ENCODE peak calls at places on chromosomes 5 and 9, in ten cellular contexts. One of them, this sample, is unnamed.

GRCh38 chr5:10705736-10706135 is 55.3 kb downstream of the DAP start:
- DNase-seq in activated naive CD4-positive, alpha-beta T cell treated with anti-CD3 and anti-CD28 coated beads, Interleukin-2, amount 50 U/mL, for 72 hours: no peak
- DNase-seq in foreskin keratinocyte: peak
- DNase-seq in HCEC 1CT: peak
- DNase-seq in fibroblast of pulmonary artery: no peak
- DNase-seq in T-helper 2 cell: no peak
- DNase-seq in A549: no peak
- DNase-seq in psoas muscle: no peak
- DNase-seq in fibroblast of the aortic adventitia: no peak
- DNase-seq in lower lobe of right lung: no peak
- DNase-seq in this sample: no peak

GRCh38 chr5:38585812-38586211 is 29.4 kb upstream of the LIFR start:
- DNase-seq in activated naive CD4-positive, alpha-beta T cell treated with anti-CD3 and anti-CD28 coated beads, Interleukin-2, amount 50 U/mL, for 72 hours: no peak
- DNase-seq in foreskin keratinocyte: no peak
- DNase-seq in HCEC 1CT: no peak
- DNase-seq in fibroblast of pulmonary artery: no peak
- DNase-seq in T-helper 2 cell: no peak
- DNase-seq in A549: no peak
- DNase-seq in psoas muscle: no peak
- DNase-seq in fibroblast of the aortic adventitia: no peak
- DNase-seq in lower lobe of right lung: no peak
- DNase-seq in this sample: no peak

GRCh38 chr9:38022995-38023394 is 46.0 kb downstream of the SHB start:
- DNase-seq in activated naive CD4-positive, alpha-beta T cell treated with anti-CD3 and anti-CD28 coated beads, Interleukin-2, amount 50 U/mL, for 72 hours: no peak
- DNase-seq in foreskin keratinocyte: no peak
- DNase-seq in HCEC 1CT: no peak
- DNase-seq in fibroblast of pulmonary artery: no peak
- DNase-seq in T-helper 2 cell: no peak
- DNase-seq in A549: no peak
- DNase-seq in psoas muscle: no peak
- DNase-seq in fibroblast of the aortic adventitia: no peak
- DNase-seq in lower lobe of right lung: peak
- DNase-seq in this sample: no peak

GRCh38 chr5:172101547-172102225 is 86.3 kb downstream of the STK10 start:
- DNase-seq in activated naive CD4-positive, alpha-beta T cell treated with anti-CD3 and anti-CD28 coated beads, Interleukin-2, amount 50 U/mL, for 72 hours: no peak
- DNase-seq in foreskin keratinocyte: no peak
- DNase-seq in HCEC 1CT: no peak
- DNase-seq in fibroblast of pulmonary artery: no peak
- DNase-seq in T-helper 2 cell: no peak
- DNase-seq in A549: no peak
- DNase-seq in psoas muscle: no peak
- DNase-seq in fibroblast of the aortic adventitia: no peak
- DNase-seq in lower lobe of right lung: no peak
- DNase-seq in this sample: no peak

GRCh38 chr5:42840279-42840678 is 28.6 kb upstream of the SELENOP start:
- DNase-seq in activated naive CD4-positive, alpha-beta T cell treated with anti-CD3 and anti-CD28 coated beads, Interleukin-2, amount 50 U/mL, for 72 hours: no peak
- DNase-seq in foreskin keratinocyte: no peak
- DNase-seq in HCEC 1CT: peak
- DNase-seq in fibroblast of pulmonary artery: peak
- DNase-seq in T-helper 2 cell: no peak
- DNase-seq in A549: no peak
- DNase-seq in psoas muscle: peak
- DNase-seq in fibroblast of the aortic adventitia: peak
- DNase-seq in lower lobe of right lung: peak
- DNase-seq in this sample: peak

GRCh38 chr5:143554918-143555477 is 151.5 kb upstream of the NR3C1 start:
- DNase-seq in activated naive CD4-positive, alpha-beta T cell treated with anti-CD3 and anti-CD28 coated beads, Interleukin-2, amount 50 U/mL, for 72 hours: no peak
- DNase-seq in foreskin keratinocyte: peak
- DNase-seq in HCEC 1CT: peak
- DNase-seq in fibroblast of pulmonary artery: peak
- DNase-seq in T-helper 2 cell: no peak
- DNase-seq in A549: peak
- DNase-seq in psoas muscle: no peak
- DNase-seq in fibroblast of the aortic adventitia: no peak
- DNase-seq in lower lobe of right lung: no peak
- DNase-seq in this sample: peak

GRCh38 chr5:96967400-96967799 is 31.5 kb downstream of the LNPEP start:
- DNase-seq in activated naive CD4-positive, alpha-beta T cell treated with anti-CD3 and anti-CD28 coated beads, Interleukin-2, amount 50 U/mL, for 72 hours: no peak
- DNase-seq in foreskin keratinocyte: no peak
- DNase-seq in HCEC 1CT: no peak
- DNase-seq in fibroblast of pulmonary artery: no peak
- DNase-seq in T-helper 2 cell: no peak
- DNase-seq in A549: no peak
- DNase-seq in psoas muscle: no peak
- DNase-seq in fibroblast of the aortic adventitia: no peak
- DNase-seq in lower lobe of right lung: no peak
- DNase-seq in this sample: no peak

GRCh38 chr5:1536298-1537165 is 12.8 kb upstream of the LPCAT1 start:
- DNase-seq in activated naive CD4-positive, alpha-beta T cell treated with anti-CD3 and anti-CD28 coated beads, Interleukin-2, amount 50 U/mL, for 72 hours: peak
- DNase-seq in foreskin keratinocyte: no peak
- DNase-seq in HCEC 1CT: no peak
- DNase-seq in fibroblast of pulmonary artery: no peak
- DNase-seq in T-helper 2 cell: peak
- DNase-seq in A549: no peak
- DNase-seq in psoas muscle: peak
- DNase-seq in fibroblast of the aortic adventitia: peak
- DNase-seq in lower lobe of right lung: peak
- DNase-seq in this sample: no peak

GRCh38 chr9:69472101-69472625 is 147.1 kb downstream of the ENTREP1 start:
- DNase-seq in activated naive CD4-positive, alpha-beta T cell treated with anti-CD3 and anti-CD28 coated beads, Interleukin-2, amount 50 U/mL, for 72 hours: no peak
- DNase-seq in foreskin keratinocyte: no peak
- DNase-seq in HCEC 1CT: no peak
- DNase-seq in fibroblast of pulmonary artery: no peak
- DNase-seq in T-helper 2 cell: no peak
- DNase-seq in A549: no peak
- DNase-seq in psoas muscle: no peak
- DNase-seq in fibroblast of the aortic adventitia: no peak
- DNase-seq in lower lobe of right lung: no peak
- DNase-seq in this sample: no peak

This sample was measured in brain pericyte.